ENCODE peak calls at places on chromosomes 2 and 18, in nine cellular contexts. N is fibroblast of pulmonary artery; W is body of pancreas; R is heart left ventricle; O is CD8-positive, alpha-beta memory T cell; U is uterus; P is effector memory CD4-positive, alpha-beta T cell; B is BJ; T is SJSA1. K is an unnamed sample.
A peak's percentile ranks its signal among the peaks of the same experiment; 100 is the strongest.

GRCh38 chr2:152477347-152478092 is 142.5 kb downstream of the FMNL2 start:
- DNase-seq in N (no peak), W (no peak), R (no peak), O (no peak), U (no peak), P (no peak), B (no peak), T (no peak), K (no peak)

GRCh38 chr2:226189061-226189460 is 610.6 kb downstream of the IRS1 start:
- DNase-seq in N (no peak), W (no peak), R (no peak), O (no peak), U (no peak), P (no peak), B (no peak), T (no peak), K (no peak)

GRCh38 chr2:108534577-108535379 is 508 bp downstream of the LIMS1 start:
- DNase-seq in N (peak; percentile 60), W (peak; percentile 55), R (peak; percentile 27), O (peak; percentile 17), U (no peak), P (peak; percentile 22), B (no peak), T (peak; percentile 48), K (peak; percentile 41)

GRCh38 chr18:35740616-35741015 is 159.1 kb downstream of the GALNT1 start:
- DNase-seq in N (no peak), W (no peak), R (no peak), O (no peak), U (no peak), P (no peak), B (no peak), T (no peak), K (no peak)

GRCh38 chr2:73516033-73516432 is 126.2 kb downstream of the NAT8 start:
- DNase-seq in N (no peak), W (no peak), R (no peak), O (no peak), U (no peak), P (no peak), B (no peak), T (no peak), K (no peak)

GRCh38 chr2:8535821-8536685 is 145.8 kb upstream of the ID2 start:
- DNase-seq in N (peak; percentile 15), W (no peak), R (no peak), O (no peak), U (peak; percentile 73), P (no peak), B (no peak), T (no peak), K (no peak)

GRCh38 chr2:53646788-53647187 is 120.8 kb upstream of the CHAC2 start:
- DNase-seq in N (no peak), W (no peak), R (no peak), O (no peak), U (no peak), P (no peak), B (no peak), T (no peak), K (no peak)

GRCh38 chr2:99974275-99974674 is 168.1 kb downstream of the AFF3 start:
- DNase-seq in N (no peak), W (no peak), R (no peak), O (no peak), U (no peak), P (no peak), B (no peak), T (no peak), K (no peak)

GRCh38 chr2:62787381-62787780 is 81.9 kb downstream of the EHBP1 start:
- DNase-seq in N (peak; percentile 76), W (no peak), R (no peak), O (no peak), U (no peak), P (no peak), B (no peak), T (no peak), K (no peak)

GRCh38 chr2:9207641-9208301 is 1.2 kb downstream of the ASAP2 start:
- DNase-seq in N (no peak), W (peak; percentile 56), R (no peak), O (no peak), U (no peak), P (no peak), B (no peak), T (no peak), K (peak; percentile 37)

GRCh38 chr18:74249181-74249968 is 42.4 kb downstream of the CYB5A start:
- DNase-seq in N (peak; percentile 93), W (no peak), R (no peak), O (no peak), U (no peak), P (no peak), B (no peak), T (no peak), K (no peak)

GRCh38 chr2:27083410-27084296 is 2.9 kb upstream of the KHK start:
- DNase-seq in N (no peak), W (no peak), R (no peak), O (no peak), U (no peak), P (no peak), B (no peak), T (no peak), K (no peak)

GRCh38 chr18:24595556-24595955 is 135.1 kb downstream of the HRH4 start:
- DNase-seq in N (no peak), W (no peak), R (no peak), O (no peak), U (no peak), P (no peak), B (no peak), T (no peak), K (peak; percentile 69)

GRCh38 chr2:205025580-205026240 is 480.4 kb downstream of the PARD3B start:
- DNase-seq in N (no peak), W (no peak), R (no peak), O (no peak), U (no peak), P (no peak), B (no peak), T (no peak), K (no peak)

GRCh38 chr2:205030695-205031094 is 485.4 kb downstream of the PARD3B start:
- DNase-seq in N (no peak), W (no peak), R (no peak), O (no peak), U (no peak), P (no peak), B (no peak), T (no peak), K (no peak)

GRCh38 chr2:205020673-205021072 is 475.4 kb downstream of the PARD3B start:
- DNase-seq in N (no peak), W (no peak), R (no peak), O (no peak), U (no peak), P (no peak), B (no peak), T (no peak), K (no peak)

GRCh38 chr2:205022751-205023150 is 477.5 kb downstream of the PARD3B start:
- DNase-seq in N (no peak), W (no peak), R (no peak), O (no peak), U (no peak), P (no peak), B (no peak), T (no peak), K (no peak)

DNA sequence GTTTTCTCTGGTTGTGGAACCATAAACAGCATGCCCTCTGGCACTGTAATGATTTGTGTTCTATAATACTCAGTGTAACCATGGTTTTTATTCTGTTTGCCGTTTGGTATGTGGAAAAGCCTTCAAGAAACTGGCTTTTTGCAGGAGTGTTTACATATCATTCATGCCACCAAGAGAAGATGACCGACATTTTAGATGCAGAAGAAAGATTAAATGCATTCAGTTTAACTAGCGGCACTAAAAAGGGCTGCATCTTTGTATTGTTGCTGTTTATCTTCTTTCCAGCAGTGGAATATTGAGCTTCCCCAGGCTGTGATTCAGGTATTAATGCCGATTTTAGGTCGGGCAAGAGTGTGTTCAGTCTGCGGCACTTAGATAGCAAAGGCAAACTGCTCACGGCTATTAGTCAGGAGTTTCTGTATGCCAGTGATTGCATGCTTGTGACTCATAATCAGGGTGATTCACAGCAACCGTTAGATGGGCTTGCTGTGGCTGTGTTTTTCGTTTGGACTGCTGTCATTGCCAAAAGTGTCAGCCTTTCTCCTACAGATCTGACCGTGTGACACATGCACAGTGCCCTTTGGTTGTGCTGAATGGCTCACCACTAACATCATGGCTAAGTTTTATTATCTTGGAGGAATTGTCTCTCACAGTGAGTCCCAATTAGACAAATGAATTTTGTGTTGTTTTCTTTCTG is 479.7 kb downstream of the PARD3B start:
- DNase-seq in N (peak; percentile 90), W (peak; percentile 13), R (peak; percentile 40), O (no peak), U (peak; percentile 39), P (no peak), B (peak; percentile 91), T (peak; percentile 90), K (no peak)
- H3K4me3 ChIP-seq in N (peak overlapping the region; percentile 31), W (no peak overlapping the region), R (no peak overlapping the region), O (no peak overlapping the region), U (no peak overlapping the region), P (no peak overlapping the region), B (peak overlapping the region; percentile 22), T (peak overlapping the region; percentile 30), K (no peak overlapping the region)

GRCh38 chr2:224260605-224261004 is 141.3 kb downstream of the FAM124B start:
- DNase-seq in N (no peak), W (no peak), R (no peak), O (no peak), U (peak; percentile 27), P (no peak), B (no peak), T (no peak), K (peak; percentile 82)
- H3K4me3 ChIP-seq in N (no peak overlapping the region), W (no peak overlapping the region), R (no peak overlapping the region), O (no peak overlapping the region), U (no peak overlapping the region), P (no peak overlapping the region), B (no peak overlapping the region), T (no peak overlapping the region), K (peak overlapping the region; percentile 13)

GRCh38 chr2:156401863-156402262 is 34.3 kb upstream of the GPD2 start:
- DNase-seq in N (no peak), W (no peak), R (no peak), O (no peak), U (no peak), P (no peak), B (no peak), T (no peak), K (no peak)
- H3K4me3 ChIP-seq in N (no peak overlapping the region), W (no peak overlapping the region), R (no peak overlapping the region), O (no peak overlapping the region), U (no peak overlapping the region), P (no peak overlapping the region), B (no peak overlapping the region), T (no peak overlapping the region), K (peak overlapping the region; percentile 96)

GRCh38 chr2:181126311-181126710 is 145.9 kb downstream of the UBE2E3 start:
- DNase-seq in N (no peak), W (no peak), R (no peak), O (no peak), U (no peak), P (no peak), B (no peak), T (no peak), K (no peak)

GRCh38 chr2:181124499-181124898 is 144.1 kb downstream of the UBE2E3 start:
- DNase-seq in N (peak; percentile 71), W (no peak), R (no peak), O (no peak), U (no peak), P (no peak), B (no peak), T (no peak), K (no peak)

GRCh38 chr2:181123798-181124217 is 143.4 kb downstream of the UBE2E3 start:
- DNase-seq in N (peak; percentile 55), W (no peak), R (no peak), O (peak; percentile 30), U (no peak), P (peak; percentile 53), B (no peak), T (no peak), K (no peak)

GRCh38 chr2:181122601-181123000 is 142.2 kb downstream of the UBE2E3 start:
- DNase-seq in N (no peak), W (no peak), R (no peak), O (no peak), U (no peak), P (no peak), B (no peak), T (no peak), K (no peak)

GRCh38 chr2:181125364-181125763 is 145.0 kb downstream of the UBE2E3 start:
- DNase-seq in N (no peak), W (no peak), R (no peak), O (no peak), U (no peak), P (no peak), B (no peak), T (no peak), K (no peak)
- H3K4me3 ChIP-seq in N (no peak overlapping the region), W (no peak overlapping the region), R (peak overlapping the region; percentile 23), O (peak overlapping the region; percentile 56), U (no peak overlapping the region), P (peak overlapping the region; percentile 12), B (no peak overlapping the region), T (no peak overlapping the region), K (no peak overlapping the region)